ENCODE peak calls at places on chromosomes 7 and 10, in ten cellular contexts. One of them, this sample, is unnamed.
A peak's percentile ranks its signal among the peaks of the same experiment; 100 is the strongest.

GRCh38 chr7:134737561-134738353 is 41.7 kb upstream of the CALD1 start:
- DNase-seq in lower lobe of right lung: no peak
- DNase-seq in right atrium auricular region: no peak
- DNase-seq in hepatocyte: peak; percentile 55
- DNase-seq in WERI-Rb-1: no peak
- DNase-seq in ovary: no peak
- DNase-seq in cardiac muscle cell: peak; percentile 90
- DNase-seq in OCI-LY7: no peak
- DNase-seq in HCT116: no peak
- DNase-seq in fibroblast of lung: peak; percentile 98
- DNase-seq in this sample: no peak

GRCh38 chr10:44935961-44936285 is 23.7 kb upstream of the RASSF4 start:
- DNase-seq in lower lobe of right lung: no peak
- DNase-seq in right atrium auricular region: no peak
- DNase-seq in hepatocyte: no peak
- DNase-seq in WERI-Rb-1: no peak
- DNase-seq in ovary: no peak
- DNase-seq in cardiac muscle cell: no peak
- DNase-seq in OCI-LY7: no peak
- DNase-seq in HCT116: no peak
- DNase-seq in fibroblast of lung: no peak
- DNase-seq in this sample: no peak

GRCh38 chr10:94005050-94005449 is 11.3 kb downstream of the PLCE1 start:
- DNase-seq in lower lobe of right lung: no peak
- DNase-seq in right atrium auricular region: no peak
- DNase-seq in hepatocyte: no peak
- DNase-seq in WERI-Rb-1: no peak
- DNase-seq in ovary: no peak
- DNase-seq in cardiac muscle cell: peak; percentile 34
- DNase-seq in OCI-LY7: no peak
- DNase-seq in HCT116: no peak
- DNase-seq in fibroblast of lung: peak; percentile 80
- DNase-seq in this sample: no peak

GRCh38 chr10:132811891-132812481 is 26.0 kb upstream of the NKX6-2 start:
- DNase-seq in lower lobe of right lung: peak; percentile 35
- DNase-seq in right atrium auricular region: no peak
- DNase-seq in hepatocyte: no peak
- DNase-seq in WERI-Rb-1: no peak
- DNase-seq in ovary: no peak
- DNase-seq in cardiac muscle cell: no peak
- DNase-seq in OCI-LY7: no peak
- DNase-seq in HCT116: no peak
- DNase-seq in fibroblast of lung: no peak
- DNase-seq in this sample: no peak

GRCh38 chr10:94103902-94104301 is 110.2 kb downstream of the PLCE1 start:
- DNase-seq in lower lobe of right lung: no peak
- DNase-seq in right atrium auricular region: no peak
- DNase-seq in hepatocyte: peak; percentile 28
- DNase-seq in WERI-Rb-1: no peak
- DNase-seq in ovary: no peak
- DNase-seq in cardiac muscle cell: peak; percentile 63
- DNase-seq in OCI-LY7: no peak
- DNase-seq in HCT116: no peak
- DNase-seq in fibroblast of lung: peak; percentile 43
- DNase-seq in this sample: peak; percentile 75

GRCh38 chr7:33692956-33693355 is 212.4 kb upstream of the BMPER start:
- DNase-seq in lower lobe of right lung: no peak
- DNase-seq in right atrium auricular region: no peak
- DNase-seq in hepatocyte: no peak
- DNase-seq in WERI-Rb-1: no peak
- DNase-seq in ovary: no peak
- DNase-seq in cardiac muscle cell: peak; percentile 73
- DNase-seq in OCI-LY7: no peak
- DNase-seq in HCT116: no peak
- DNase-seq in fibroblast of lung: peak; percentile 81
- DNase-seq in this sample: no peak

GRCh38 chr10:98269435-98269912 is 1.5 kb upstream of the LOXL4 start:
- DNase-seq in lower lobe of right lung: peak; percentile 76
- DNase-seq in right atrium auricular region: peak; percentile 84
- DNase-seq in hepatocyte: peak; percentile 67
- DNase-seq in WERI-Rb-1: no peak
- DNase-seq in ovary: peak; percentile 78
- DNase-seq in cardiac muscle cell: peak; percentile 89
- DNase-seq in OCI-LY7: no peak
- DNase-seq in HCT116: peak; percentile 79
- DNase-seq in fibroblast of lung: peak; percentile 90
- DNase-seq in this sample: peak; percentile 41

GRCh38 chr7:7902845-7903244 is 65.8 kb upstream of the GLCCI1 start:
- DNase-seq in lower lobe of right lung: no peak
- DNase-seq in right atrium auricular region: no peak
- DNase-seq in hepatocyte: no peak
- DNase-seq in WERI-Rb-1: no peak
- DNase-seq in ovary: no peak
- DNase-seq in cardiac muscle cell: no peak
- DNase-seq in OCI-LY7: no peak
- DNase-seq in HCT116: no peak
- DNase-seq in fibroblast of lung: no peak
- DNase-seq in this sample: no peak

GRCh38 chr7:97128736-97129135 is 11.2 kb downstream of the SDHAF3 start:
- DNase-seq in lower lobe of right lung: no peak
- DNase-seq in right atrium auricular region: no peak
- DNase-seq in hepatocyte: no peak
- DNase-seq in WERI-Rb-1: no peak
- DNase-seq in ovary: no peak
- DNase-seq in cardiac muscle cell: no peak
- DNase-seq in OCI-LY7: no peak
- DNase-seq in HCT116: no peak
- DNase-seq in fibroblast of lung: no peak
- DNase-seq in this sample: no peak

DNA sequence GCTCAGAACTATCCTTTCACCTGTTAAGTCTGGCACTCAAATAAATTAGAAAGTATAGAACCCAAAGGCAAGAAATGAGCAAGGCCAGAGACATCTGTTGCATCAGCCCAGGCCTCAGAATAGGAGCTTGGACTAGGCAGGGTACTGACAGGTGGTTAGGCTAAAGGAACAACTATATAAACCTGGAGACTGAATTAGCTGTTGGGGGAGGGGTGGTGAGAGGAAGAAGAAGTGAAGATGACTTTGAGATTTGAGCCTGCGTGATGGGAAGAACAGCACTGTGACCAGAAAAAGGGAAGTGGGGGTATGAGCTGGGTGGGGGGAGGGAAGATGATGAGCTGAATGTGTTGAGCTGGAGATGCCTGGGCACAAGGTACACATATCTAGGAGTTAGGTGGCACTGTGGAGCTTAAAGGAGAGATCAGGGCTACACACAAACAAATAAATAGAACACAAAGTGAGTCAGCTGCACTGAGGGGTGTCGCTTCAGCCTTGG is 244.7 kb downstream of the PTEN start:
- DNase-seq in lower lobe of right lung: no peak
- DNase-seq in right atrium auricular region: no peak
- DNase-seq in hepatocyte: no peak
- DNase-seq in WERI-Rb-1: peak; percentile 43
- DNase-seq in ovary: no peak
- DNase-seq in cardiac muscle cell: no peak
- DNase-seq in OCI-LY7: peak; percentile 99
- DNase-seq in HCT116: peak; percentile 21
- DNase-seq in fibroblast of lung: no peak
- DNase-seq in this sample: no peak
- TF ChIP-seq CTCF in lower lobe of right lung: no peak
- TF ChIP-seq CTCF in right atrium auricular region: no peak
- TF ChIP-seq CTCF in hepatocyte: no peak
- TF ChIP-seq CTCF in WERI-Rb-1: no peak
- TF ChIP-seq CTCF in ovary: no peak
- TF ChIP-seq CTCF in cardiac muscle cell: no peak
- TF ChIP-seq CTCF in OCI-LY7: peak; percentile 85
- TF ChIP-seq CTCF in HCT116: peak; percentile 8
- TF ChIP-seq CTCF in fibroblast of lung: no peak
- TF ChIP-seq CTCF in this sample: no peak

GRCh38 chr7:139738772-139739171 is 39.0 kb downstream of the HIPK2 start:
- DNase-seq in lower lobe of right lung: no peak
- DNase-seq in right atrium auricular region: no peak
- DNase-seq in hepatocyte: no peak
- DNase-seq in WERI-Rb-1: no peak
- DNase-seq in ovary: no peak
- DNase-seq in cardiac muscle cell: no peak
- DNase-seq in OCI-LY7: no peak
- DNase-seq in HCT116: no peak
- DNase-seq in fibroblast of lung: no peak
- DNase-seq in this sample: no peak
- H3K27ac ChIP-seq in lower lobe of right lung: no peak overlapping the region
- H3K27ac ChIP-seq in right atrium auricular region: peak overlapping the region; percentile 93
- H3K27ac ChIP-seq in hepatocyte: no peak overlapping the region
- H3K27ac ChIP-seq in WERI-Rb-1: no peak overlapping the region
- H3K27ac ChIP-seq in ovary: no peak overlapping the region
- H3K27ac ChIP-seq in cardiac muscle cell: no peak overlapping the region
- H3K27ac ChIP-seq in OCI-LY7: no peak overlapping the region
- H3K27ac ChIP-seq in HCT116: no peak overlapping the region
- H3K27ac ChIP-seq in fibroblast of lung: no peak overlapping the region
- H3K27ac ChIP-seq in this sample: no peak overlapping the region

GRCh38 chr7:27124096-27124978 is 6.2 kb downstream of the HOXA4 start:
- DNase-seq in lower lobe of right lung: no peak
- DNase-seq in right atrium auricular region: no peak
- DNase-seq in hepatocyte: no peak
- DNase-seq in WERI-Rb-1: no peak
- DNase-seq in ovary: no peak
- DNase-seq in cardiac muscle cell: no peak
- DNase-seq in OCI-LY7: no peak
- DNase-seq in HCT116: peak; percentile 66
- DNase-seq in fibroblast of lung: peak; percentile 97
- DNase-seq in this sample: peak; percentile 86

GRCh38 chr7:27124979-27125689 is 5.4 kb downstream of the HOXA4 start:
- DNase-seq in lower lobe of right lung: no peak
- DNase-seq in right atrium auricular region: no peak
- DNase-seq in hepatocyte: no peak
- DNase-seq in WERI-Rb-1: no peak
- DNase-seq in ovary: no peak
- DNase-seq in cardiac muscle cell: no peak
- DNase-seq in OCI-LY7: no peak
- DNase-seq in HCT116: no peak
- DNase-seq in fibroblast of lung: no peak
- DNase-seq in this sample: no peak

GRCh38 chr7:27122075-27122910 is 8.3 kb downstream of the HOXA4 start:
- DNase-seq in lower lobe of right lung: no peak
- DNase-seq in right atrium auricular region: no peak
- DNase-seq in hepatocyte: peak; percentile 58
- DNase-seq in WERI-Rb-1: no peak
- DNase-seq in ovary: no peak
- DNase-seq in cardiac muscle cell: no peak
- DNase-seq in OCI-LY7: no peak
- DNase-seq in HCT116: no peak
- DNase-seq in fibroblast of lung: peak; percentile 42
- DNase-seq in this sample: no peak

GRCh38 chr7:27123021-27123476 is 7.5 kb downstream of the HOXA4 start:
- DNase-seq in lower lobe of right lung: no peak
- DNase-seq in right atrium auricular region: no peak
- DNase-seq in hepatocyte: no peak
- DNase-seq in WERI-Rb-1: no peak
- DNase-seq in ovary: no peak
- DNase-seq in cardiac muscle cell: no peak
- DNase-seq in OCI-LY7: no peak
- DNase-seq in HCT116: no peak
- DNase-seq in fibroblast of lung: peak; percentile 72
- DNase-seq in this sample: no peak

DNA sequence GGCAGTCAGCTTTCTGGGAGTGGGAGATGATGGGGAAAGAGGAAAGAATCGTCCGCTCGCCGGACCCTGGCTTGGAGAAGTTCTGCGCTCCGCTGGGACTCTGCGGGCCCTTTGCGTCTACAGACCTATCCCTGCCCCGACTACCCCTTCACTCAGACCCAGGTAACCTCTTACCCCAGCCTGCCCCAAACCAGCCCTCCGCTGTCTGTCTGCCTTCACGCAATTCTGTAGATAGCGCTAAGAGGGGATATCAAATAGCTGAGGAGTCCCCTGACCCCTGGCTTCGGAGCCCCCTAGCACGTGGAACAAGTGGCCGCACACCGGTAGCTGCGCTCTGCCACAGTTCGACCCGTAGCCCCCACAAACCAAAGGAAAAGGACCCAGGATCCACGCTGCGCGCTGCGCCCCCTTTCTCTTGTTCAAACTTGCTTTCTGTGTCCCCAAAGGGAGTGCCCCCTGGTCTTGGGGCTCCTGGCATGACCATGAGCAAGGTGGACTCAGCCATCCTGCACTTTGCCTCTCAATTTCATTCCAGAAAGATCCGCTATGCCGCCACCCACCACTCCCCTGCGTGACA is 7.0 kb downstream of the HOXA4 start:
- DNase-seq in lower lobe of right lung: no peak
- DNase-seq in right atrium auricular region: no peak
- DNase-seq in hepatocyte: no peak
- DNase-seq in WERI-Rb-1: no peak
- DNase-seq in ovary: no peak
- DNase-seq in cardiac muscle cell: no peak
- DNase-seq in OCI-LY7: no peak
- DNase-seq in HCT116: no peak
- DNase-seq in fibroblast of lung: no peak
- DNase-seq in this sample: no peak
- H3K4me3 ChIP-seq in lower lobe of right lung: peak overlapping the region; percentile 51
- H3K4me3 ChIP-seq in right atrium auricular region: no peak overlapping the region
- H3K4me3 ChIP-seq in hepatocyte: peak overlapping the region; percentile 33
- H3K4me3 ChIP-seq in WERI-Rb-1: no peak overlapping the region
- H3K4me3 ChIP-seq in ovary: no peak overlapping the region
- H3K4me3 ChIP-seq in cardiac muscle cell: no peak overlapping the region
- H3K4me3 ChIP-seq in OCI-LY7: no peak overlapping the region
- H3K4me3 ChIP-seq in HCT116: peak overlapping the region; percentile 27
- H3K4me3 ChIP-seq in fibroblast of lung: peak overlapping the region; percentile 32
- H3K4me3 ChIP-seq in this sample: peak overlapping the region; percentile 60

GRCh38 chr7:27662490-27663205 is at the start of gene HIBADH:
- DNase-seq in lower lobe of right lung: peak; percentile 99
- DNase-seq in right atrium auricular region: peak; percentile 100
- DNase-seq in hepatocyte: peak; percentile 99
- DNase-seq in WERI-Rb-1: peak; percentile 98
- DNase-seq in ovary: peak; percentile 99
- DNase-seq in cardiac muscle cell: peak; percentile 100
- DNase-seq in OCI-LY7: peak; percentile 99
- DNase-seq in HCT116: peak; percentile 99
- DNase-seq in fibroblast of lung: peak; percentile 100
- DNase-seq in this sample: peak; percentile 98
- TF ChIP-seq CTCF in lower lobe of right lung: peak; percentile 24
- TF ChIP-seq CTCF in right atrium auricular region: no peak
- TF ChIP-seq CTCF in hepatocyte: peak; percentile 1
- TF ChIP-seq CTCF in WERI-Rb-1: no peak
- TF ChIP-seq CTCF in ovary: peak; percentile 16
- TF ChIP-seq CTCF in cardiac muscle cell: peak; percentile 2
- TF ChIP-seq CTCF in OCI-LY7: peak; percentile 10
- TF ChIP-seq CTCF in HCT116: no peak
- TF ChIP-seq CTCF in fibroblast of lung: no peak
- TF ChIP-seq CTCF in this sample: peak; percentile 16

DNA sequence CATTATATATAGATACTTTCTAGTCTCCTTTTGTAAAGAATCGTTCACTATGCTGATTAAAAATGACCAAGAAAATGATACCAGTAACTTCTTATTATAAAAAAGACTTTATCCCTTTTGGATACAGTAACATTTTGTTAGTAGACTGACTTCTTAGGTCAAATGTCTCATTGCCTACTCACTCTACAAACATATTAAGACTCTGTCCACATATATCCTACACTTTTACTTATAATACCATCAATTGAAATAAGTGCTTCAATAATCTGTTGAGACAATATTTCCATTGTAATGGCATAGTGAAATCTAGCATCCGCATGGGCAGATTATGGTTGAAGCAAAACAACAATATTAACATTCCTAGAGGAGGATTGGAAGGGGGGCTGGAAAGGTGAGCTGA is 180.6 kb downstream of the ARL4A start:
- DNase-seq in lower lobe of right lung: no peak
- DNase-seq in right atrium auricular region: no peak
- DNase-seq in hepatocyte: no peak
- DNase-seq in WERI-Rb-1: no peak
- DNase-seq in ovary: no peak
- DNase-seq in cardiac muscle cell: no peak
- DNase-seq in OCI-LY7: no peak
- DNase-seq in HCT116: no peak
- DNase-seq in fibroblast of lung: no peak
- DNase-seq in this sample: no peak
- H3K27ac ChIP-seq in lower lobe of right lung: no peak overlapping the region
- H3K27ac ChIP-seq in right atrium auricular region: no peak overlapping the region
- H3K27ac ChIP-seq in hepatocyte: no peak overlapping the region
- H3K27ac ChIP-seq in WERI-Rb-1: no peak overlapping the region
- H3K27ac ChIP-seq in ovary: no peak overlapping the region
- H3K27ac ChIP-seq in cardiac muscle cell: no peak overlapping the region
- H3K27ac ChIP-seq in OCI-LY7: no peak overlapping the region
- H3K27ac ChIP-seq in HCT116: no peak overlapping the region
- H3K27ac ChIP-seq in fibroblast of lung: no peak overlapping the region
- H3K27ac ChIP-seq in this sample: no peak overlapping the region

This sample was measured in AG04450.